ENCODE peak calls at places on chromosomes 12 and 14, in nine cellular contexts. One of them, this sample, is unnamed. For H3K4me1, the result is how much of the 10 kb centered on the place peaks cover.

GRCh38 chr12:106766393-106766826 is 8.1 kb upstream of the RIC8B start:
- DNase-seq in naive thymus-derived CD4-positive, alpha-beta T cell: no peak
- DNase-seq in spleen: no peak
- DNase-seq in fibroblast of lung: peak
- DNase-seq in sigmoid colon: no peak
- DNase-seq in SK-N-SH: no peak
- DNase-seq in Peyer's patch: no peak
- DNase-seq in CD8-positive, alpha-beta memory T cell: no peak
- DNase-seq in cardiac muscle cell: peak
- DNase-seq in this sample: no peak

GRCh38 chr12:16155938-16156337 is 121.5 kb downstream of the SLC15A5 start:
- DNase-seq in naive thymus-derived CD4-positive, alpha-beta T cell: no peak
- DNase-seq in spleen: no peak
- DNase-seq in fibroblast of lung: no peak
- DNase-seq in sigmoid colon: no peak
- DNase-seq in SK-N-SH: no peak
- DNase-seq in Peyer's patch: no peak
- DNase-seq in CD8-positive, alpha-beta memory T cell: no peak
- DNase-seq in cardiac muscle cell: peak
- DNase-seq in this sample: no peak

GRCh38 chr14:72645706-72646105 is 248.2 kb downstream of the DPF3 start:
- DNase-seq in naive thymus-derived CD4-positive, alpha-beta T cell: no peak
- DNase-seq in spleen: no peak
- DNase-seq in fibroblast of lung: no peak
- DNase-seq in sigmoid colon: no peak
- DNase-seq in SK-N-SH: no peak
- DNase-seq in Peyer's patch: no peak
- DNase-seq in CD8-positive, alpha-beta memory T cell: no peak
- DNase-seq in cardiac muscle cell: no peak
- DNase-seq in this sample: no peak

GRCh38 chr14:75418779-75419768 is 8.7 kb upstream of the JDP2 start:
- DNase-seq in naive thymus-derived CD4-positive, alpha-beta T cell: peak
- DNase-seq in spleen: no peak
- DNase-seq in fibroblast of lung: no peak
- DNase-seq in sigmoid colon: no peak
- DNase-seq in SK-N-SH: no peak
- DNase-seq in Peyer's patch: peak
- DNase-seq in CD8-positive, alpha-beta memory T cell: no peak
- DNase-seq in cardiac muscle cell: peak
- DNase-seq in this sample: no peak

GRCh38 chr12:112419269-112420133 is 754 bp downstream of the PTPN11 start:
- DNase-seq in naive thymus-derived CD4-positive, alpha-beta T cell: peak
- DNase-seq in spleen: no peak
- DNase-seq in fibroblast of lung: peak
- DNase-seq in sigmoid colon: peak
- DNase-seq in SK-N-SH: no peak
- DNase-seq in Peyer's patch: peak
- DNase-seq in CD8-positive, alpha-beta memory T cell: peak
- DNase-seq in cardiac muscle cell: peak
- DNase-seq in this sample: peak

GRCh38 chr12:122872815-122873361 is 23.0 kb downstream of the VPS37B start:
- DNase-seq in naive thymus-derived CD4-positive, alpha-beta T cell: no peak
- DNase-seq in spleen: peak
- DNase-seq in fibroblast of lung: no peak
- DNase-seq in sigmoid colon: peak
- DNase-seq in SK-N-SH: peak
- DNase-seq in Peyer's patch: peak
- DNase-seq in CD8-positive, alpha-beta memory T cell: peak
- DNase-seq in cardiac muscle cell: no peak
- DNase-seq in this sample: no peak

GRCh38 chr12:16189849-16190248 is 87.6 kb downstream of the SLC15A5 start:
- DNase-seq in naive thymus-derived CD4-positive, alpha-beta T cell: no peak
- DNase-seq in spleen: no peak
- DNase-seq in fibroblast of lung: peak
- DNase-seq in sigmoid colon: no peak
- DNase-seq in SK-N-SH: no peak
- DNase-seq in Peyer's patch: no peak
- DNase-seq in CD8-positive, alpha-beta memory T cell: no peak
- DNase-seq in cardiac muscle cell: peak
- DNase-seq in this sample: no peak

GRCh38 chr14:49950275-49951250 is 57.7 kb downstream of the ARF6 start:
- DNase-seq in naive thymus-derived CD4-positive, alpha-beta T cell: no peak
- DNase-seq in spleen: no peak
- DNase-seq in fibroblast of lung: no peak
- DNase-seq in sigmoid colon: no peak
- DNase-seq in SK-N-SH: no peak
- DNase-seq in Peyer's patch: peak
- DNase-seq in CD8-positive, alpha-beta memory T cell: no peak
- DNase-seq in cardiac muscle cell: no peak
- DNase-seq in this sample: no peak

GRCh38 chr12:49776413-49776812 is 35.1 kb downstream of the TMBIM6 start:
- DNase-seq in naive thymus-derived CD4-positive, alpha-beta T cell: peak
- DNase-seq in spleen: peak
- DNase-seq in fibroblast of lung: peak
- DNase-seq in sigmoid colon: peak
- DNase-seq in SK-N-SH: peak
- DNase-seq in Peyer's patch: no peak
- DNase-seq in CD8-positive, alpha-beta memory T cell: peak
- DNase-seq in cardiac muscle cell: peak
- DNase-seq in this sample: peak

GRCh38 chr14:76497550-76498484 is 121.9 kb downstream of the ESRRB start:
- DNase-seq in naive thymus-derived CD4-positive, alpha-beta T cell: no peak
- DNase-seq in spleen: peak
- DNase-seq in fibroblast of lung: no peak
- DNase-seq in sigmoid colon: peak
- DNase-seq in SK-N-SH: peak
- DNase-seq in Peyer's patch: no peak
- DNase-seq in CD8-positive, alpha-beta memory T cell: no peak
- DNase-seq in cardiac muscle cell: no peak
- DNase-seq in this sample: no peak

GRCh38 chr12:93894391-93895095 is 217.4 kb downstream of the CRADD start:
- DNase-seq in naive thymus-derived CD4-positive, alpha-beta T cell: no peak
- DNase-seq in spleen: peak
- DNase-seq in fibroblast of lung: peak
- DNase-seq in sigmoid colon: peak
- DNase-seq in SK-N-SH: peak
- DNase-seq in Peyer's patch: peak
- DNase-seq in CD8-positive, alpha-beta memory T cell: no peak
- DNase-seq in cardiac muscle cell: peak
- DNase-seq in this sample: peak

GRCh38 chr12:19764408-19764807 is 325.1 kb downstream of the AEBP2 start:
- DNase-seq in naive thymus-derived CD4-positive, alpha-beta T cell: no peak
- DNase-seq in spleen: no peak
- DNase-seq in fibroblast of lung: no peak
- DNase-seq in sigmoid colon: no peak
- DNase-seq in SK-N-SH: no peak
- DNase-seq in Peyer's patch: no peak
- DNase-seq in CD8-positive, alpha-beta memory T cell: no peak
- DNase-seq in cardiac muscle cell: no peak
- DNase-seq in this sample: no peak

GRCh38 chr14:78253986-78254385 is 83.8 kb downstream of the NRXN3 start:
- DNase-seq in naive thymus-derived CD4-positive, alpha-beta T cell: no peak
- DNase-seq in spleen: no peak
- DNase-seq in fibroblast of lung: no peak
- DNase-seq in sigmoid colon: no peak
- DNase-seq in SK-N-SH: no peak
- DNase-seq in Peyer's patch: no peak
- DNase-seq in CD8-positive, alpha-beta memory T cell: no peak
- DNase-seq in cardiac muscle cell: peak
- DNase-seq in this sample: no peak

GRCh38 chr12:94753071-94753779 is 102.9 kb upstream of the TMCC3 start:
- DNase-seq in naive thymus-derived CD4-positive, alpha-beta T cell: no peak
- DNase-seq in spleen: no peak
- DNase-seq in fibroblast of lung: peak
- DNase-seq in sigmoid colon: no peak
- DNase-seq in SK-N-SH: no peak
- DNase-seq in Peyer's patch: no peak
- DNase-seq in CD8-positive, alpha-beta memory T cell: no peak
- DNase-seq in cardiac muscle cell: peak
- DNase-seq in this sample: no peak

GRCh38 chr14:53491256-53491905 is 338.3 kb upstream of the DDHD1 start:
- DNase-seq in naive thymus-derived CD4-positive, alpha-beta T cell: no peak
- DNase-seq in spleen: no peak
- DNase-seq in fibroblast of lung: no peak
- DNase-seq in sigmoid colon: no peak
- DNase-seq in SK-N-SH: no peak
- DNase-seq in Peyer's patch: no peak
- DNase-seq in CD8-positive, alpha-beta memory T cell: no peak
- DNase-seq in cardiac muscle cell: no peak
- DNase-seq in this sample: no peak

DNA sequence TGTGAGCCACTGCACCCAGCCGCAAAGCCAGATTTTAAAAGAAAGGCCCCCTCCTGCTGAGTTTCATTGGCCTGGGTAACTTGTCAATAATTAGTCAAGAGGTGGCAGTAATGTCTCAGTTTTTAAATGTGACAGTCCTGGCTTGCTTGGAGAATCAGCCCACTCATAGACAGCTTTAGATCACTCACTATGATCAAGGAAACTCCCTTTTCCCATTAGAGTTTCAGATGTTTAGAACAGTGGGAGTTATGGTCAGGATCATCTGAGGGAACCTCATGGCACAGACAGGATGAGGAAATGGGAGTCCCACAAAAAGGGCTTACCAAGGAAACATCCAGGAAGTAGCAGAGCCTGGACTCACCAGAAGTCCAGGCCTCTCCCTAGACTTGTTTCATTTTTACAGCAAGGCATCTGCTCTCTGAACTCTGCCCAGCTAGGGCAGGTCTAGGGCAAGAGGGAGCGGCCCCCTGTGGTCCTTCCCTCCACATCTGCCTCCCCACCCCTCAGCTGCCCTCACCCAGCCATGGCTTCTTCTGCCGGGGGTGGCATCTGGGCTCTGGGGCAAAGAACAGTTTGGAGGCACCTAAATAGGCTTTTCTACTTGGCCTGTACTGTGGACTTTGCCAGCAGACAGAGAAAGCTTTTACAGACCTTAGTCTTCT is 11.2 kb downstream of the BCL2L14 start:
- DNase-seq in naive thymus-derived CD4-positive, alpha-beta T cell: no peak
- DNase-seq in spleen: no peak
- DNase-seq in fibroblast of lung: peak
- DNase-seq in sigmoid colon: no peak
- DNase-seq in SK-N-SH: peak
- DNase-seq in Peyer's patch: peak
- DNase-seq in CD8-positive, alpha-beta memory T cell: no peak
- DNase-seq in cardiac muscle cell: peak
- DNase-seq in this sample: no peak
- H3K4me3 ChIP-seq in naive thymus-derived CD4-positive, alpha-beta T cell: no peak
- H3K4me3 ChIP-seq in spleen: no peak
- H3K4me3 ChIP-seq in fibroblast of lung: no peak
- H3K4me3 ChIP-seq in sigmoid colon: no peak
- H3K4me3 ChIP-seq in SK-N-SH: no peak
- H3K4me3 ChIP-seq in Peyer's patch: no peak
- H3K4me3 ChIP-seq in CD8-positive, alpha-beta memory T cell: no peak
- H3K4me3 ChIP-seq in cardiac muscle cell: no peak
- H3K4me3 ChIP-seq in this sample: no peak

DNA sequence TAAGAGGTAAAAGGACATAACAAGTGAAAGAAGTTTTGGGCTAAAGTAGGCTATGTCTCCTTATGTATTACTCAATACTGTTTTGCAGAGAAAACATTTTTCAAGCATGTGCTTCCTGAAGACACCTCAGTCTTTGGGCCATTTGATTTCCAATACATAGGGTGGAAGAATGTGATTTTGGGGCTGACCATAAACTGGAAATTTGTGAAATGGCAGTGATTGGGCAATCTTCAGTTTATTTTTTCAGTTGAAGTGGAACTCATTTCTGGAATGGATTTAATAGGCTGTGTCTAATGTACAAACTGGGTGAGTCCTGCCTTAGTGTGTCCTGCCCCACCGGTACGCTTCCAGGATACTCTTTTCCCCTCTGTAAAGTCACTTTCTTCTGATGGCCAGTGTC is 2.8 kb upstream of the ACADS start:
- DNase-seq in naive thymus-derived CD4-positive, alpha-beta T cell: no peak
- DNase-seq in spleen: peak
- DNase-seq in fibroblast of lung: peak
- DNase-seq in sigmoid colon: no peak
- DNase-seq in SK-N-SH: no peak
- DNase-seq in Peyer's patch: no peak
- DNase-seq in CD8-positive, alpha-beta memory T cell: no peak
- DNase-seq in cardiac muscle cell: no peak
- DNase-seq in this sample: no peak
- H3K4me1 ChIP-seq in naive thymus-derived CD4-positive, alpha-beta T cell: under half
- H3K4me1 ChIP-seq in spleen: half or more
- H3K4me1 ChIP-seq in fibroblast of lung: under half
- H3K4me1 ChIP-seq in sigmoid colon: under half
- H3K4me1 ChIP-seq in SK-N-SH: under half
- H3K4me1 ChIP-seq in Peyer's patch: under half
- H3K4me1 ChIP-seq in CD8-positive, alpha-beta memory T cell: under half
- H3K4me1 ChIP-seq in cardiac muscle cell: under half
- H3K4me1 ChIP-seq in this sample: under half

GRCh38 chr14:20632448-20632830 is 9.1 kb downstream of the OR6S1 start:
- DNase-seq in naive thymus-derived CD4-positive, alpha-beta T cell: no peak
- DNase-seq in spleen: no peak
- DNase-seq in fibroblast of lung: no peak
- DNase-seq in sigmoid colon: no peak
- DNase-seq in SK-N-SH: no peak
- DNase-seq in Peyer's patch: no peak
- DNase-seq in CD8-positive, alpha-beta memory T cell: no peak
- DNase-seq in cardiac muscle cell: no peak
- DNase-seq in this sample: no peak
- H3K4me3 ChIP-seq in naive thymus-derived CD4-positive, alpha-beta T cell: peak
- H3K4me3 ChIP-seq in spleen: peak
- H3K4me3 ChIP-seq in fibroblast of lung: peak
- H3K4me3 ChIP-seq in sigmoid colon: peak
- H3K4me3 ChIP-seq in SK-N-SH: peak
- H3K4me3 ChIP-seq in Peyer's patch: peak
- H3K4me3 ChIP-seq in CD8-positive, alpha-beta memory T cell: peak
- H3K4me3 ChIP-seq in cardiac muscle cell: peak
- H3K4me3 ChIP-seq in this sample: peak

GRCh38 chr12:124487065-124487833 is 80.2 kb downstream of the NCOR2 start:
- DNase-seq in naive thymus-derived CD4-positive, alpha-beta T cell: no peak
- DNase-seq in spleen: no peak
- DNase-seq in fibroblast of lung: no peak
- DNase-seq in sigmoid colon: no peak
- DNase-seq in SK-N-SH: no peak
- DNase-seq in Peyer's patch: no peak
- DNase-seq in CD8-positive, alpha-beta memory T cell: no peak
- DNase-seq in cardiac muscle cell: peak
- DNase-seq in this sample: no peak
- H3K4me1 ChIP-seq in naive thymus-derived CD4-positive, alpha-beta T cell: under half
- H3K4me1 ChIP-seq in spleen: half or more
- H3K4me1 ChIP-seq in fibroblast of lung: under half
- H3K4me1 ChIP-seq in sigmoid colon: under half
- H3K4me1 ChIP-seq in SK-N-SH: under half
- H3K4me1 ChIP-seq in Peyer's patch: under half
- H3K4me1 ChIP-seq in CD8-positive, alpha-beta memory T cell: under half
- H3K4me1 ChIP-seq in cardiac muscle cell: half or more
- H3K4me1 ChIP-seq in this sample: under half

DNA sequence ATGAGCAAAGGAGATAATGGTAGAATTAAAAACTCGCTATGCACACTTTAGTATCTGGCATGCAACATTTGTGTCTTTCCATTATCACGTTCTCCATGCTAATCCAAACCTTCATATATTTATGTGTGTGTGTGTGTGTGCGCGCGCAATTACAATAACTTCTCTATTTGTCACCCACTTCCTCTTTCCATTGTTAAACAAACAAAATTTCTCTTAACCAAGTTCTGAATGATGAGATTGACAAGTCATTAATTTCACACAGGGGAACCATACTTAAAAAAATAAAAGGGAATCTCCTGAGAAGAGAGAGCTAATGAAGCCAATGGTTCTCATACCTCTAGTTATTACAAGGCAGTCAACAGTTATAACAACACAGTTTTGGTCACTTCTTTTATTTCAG is 575.9 kb upstream of the MDGA2 start:
- DNase-seq in naive thymus-derived CD4-positive, alpha-beta T cell: no peak
- DNase-seq in spleen: no peak
- DNase-seq in fibroblast of lung: no peak
- DNase-seq in sigmoid colon: no peak
- DNase-seq in SK-N-SH: no peak
- DNase-seq in Peyer's patch: no peak
- DNase-seq in CD8-positive, alpha-beta memory T cell: no peak
- DNase-seq in cardiac muscle cell: no peak
- DNase-seq in this sample: no peak
- H3K4me3 ChIP-seq in naive thymus-derived CD4-positive, alpha-beta T cell: no peak
- H3K4me3 ChIP-seq in spleen: no peak
- H3K4me3 ChIP-seq in fibroblast of lung: no peak
- H3K4me3 ChIP-seq in sigmoid colon: no peak
- H3K4me3 ChIP-seq in SK-N-SH: no peak
- H3K4me3 ChIP-seq in Peyer's patch: no peak
- H3K4me3 ChIP-seq in CD8-positive, alpha-beta memory T cell: no peak
- H3K4me3 ChIP-seq in cardiac muscle cell: no peak
- H3K4me3 ChIP-seq in this sample: no peak

This sample was measured in ascending aorta.